ENCODE peak calls at places on chromosomes 7 and 10, in eight cellular contexts. T, Z, J, G, D, S, P and X are unnamed samples.

GRCh38 chr7:104296900-104297299 is 31.5 kb upstream of the LHFPL3 start:
- DNase-seq in T (no peak), Z (no peak), J (no peak), G (no peak), D (no peak), S (no peak), P (no peak), X (no peak)

GRCh38 chr7:46153951-46154787 is 233.1 kb upstream of the IGFBP3 start:
- DNase-seq in T (no peak), Z (peak; percentile 77), J (no peak), G (no peak), D (peak; percentile 52), S (no peak), P (no peak), X (no peak)

GRCh38 chr7:30789334-30789711 is 18.1 kb downstream of the MINDY4 start:
- DNase-seq in T (no peak), Z (no peak), J (no peak), G (no peak), D (peak; percentile 96), S (no peak), P (peak; percentile 57), X (no peak)

GRCh38 chr7:103592187-103592586 is 146.2 kb upstream of the SLC26A5 start:
- DNase-seq in T (no peak), Z (no peak), J (no peak), G (no peak), D (no peak), S (no peak), P (no peak), X (no peak)

GRCh38 chr10:69344591-69345244 is 66.4 kb downstream of the HK1 start:
- DNase-seq in T (no peak), Z (no peak), J (no peak), G (no peak), D (no peak), S (no peak), P (no peak), X (peak; percentile 39)

GRCh38 chr7:94452257-94452656 is 57.4 kb upstream of the CASD1 start:
- DNase-seq in T (peak; percentile 97), Z (no peak), J (peak; percentile 82), G (no peak), D (no peak), S (no peak), P (no peak), X (no peak)

GRCh38 chr7:34165927-34166550 is 260.7 kb downstream of the BMPER start:
- DNase-seq in T (peak; percentile 4), Z (no peak), J (no peak), G (no peak), D (peak; percentile 70), S (no peak), P (peak; percentile 43), X (no peak)

GRCh38 chr7:130966246-130967009 is 232.4 kb upstream of the KLF14 start:
- DNase-seq in T (no peak), Z (no peak), J (no peak), G (no peak), D (peak; percentile 72), S (no peak), P (peak; percentile 73), X (no peak)

GRCh38 chr10:119671381-119671780 is 20.2 kb downstream of the BAG3 start:
- DNase-seq in T (no peak), Z (no peak), J (no peak), G (no peak), D (no peak), S (no peak), P (no peak), X (no peak)

GRCh38 chr7:112414855-112415490 is 35.3 kb upstream of the IFRD1 start:
- DNase-seq in T (peak; percentile 52), Z (no peak), J (peak; percentile 13), G (no peak), D (peak; percentile 72), S (no peak), P (peak; percentile 44), X (no peak)

GRCh38 chr7:42197391-42197790 is 39.6 kb downstream of the GLI3 start:
- DNase-seq in T (no peak), Z (no peak), J (no peak), G (no peak), D (peak; percentile 25), S (no peak), P (no peak), X (no peak)

GRCh38 chr7:152344253-152344652 is 91.5 kb downstream of the KMT2C start:
- DNase-seq in T (no peak), Z (no peak), J (no peak), G (no peak), D (no peak), S (no peak), P (no peak), X (no peak)

GRCh38 chr10:85920311-85920710 is 446.3 kb downstream of the GRID1 start:
- DNase-seq in T (no peak), Z (no peak), J (no peak), G (no peak), D (no peak), S (no peak), P (no peak), X (no peak)

GRCh38 chr7:116468534-116468933 is 31.0 kb upstream of the CAV2 start:
- DNase-seq in T (no peak), Z (no peak), J (no peak), G (no peak), D (no peak), S (no peak), P (no peak), X (no peak)

GRCh38 chr7:33591481-33591880 is 313.9 kb upstream of the BMPER start:
- DNase-seq in T (no peak), Z (no peak), J (no peak), G (no peak), D (peak; percentile 30), S (no peak), P (peak; percentile 43), X (no peak)

GRCh38 chr7:151689196-151689971 is 169.7 kb upstream of the RHEB start:
- DNase-seq in T (peak; percentile 89), Z (no peak), J (peak; percentile 53), G (no peak), D (no peak), S (peak; percentile 56), P (no peak), X (no peak)

GRCh38 chr10:114714281-114714741 is 56.2 kb upstream of the ABLIM1 start:
- DNase-seq in T (peak; percentile 18), Z (no peak), J (peak; percentile 30), G (no peak), D (peak; percentile 89), S (no peak), P (no peak), X (no peak)

GRCh38 chr10:62062028-62062427 is 160.5 kb downstream of the ARID5B start:
- DNase-seq in T (no peak), Z (no peak), J (no peak), G (no peak), D (no peak), S (no peak), P (no peak), X (no peak)

GRCh38 chr7:76424413-76425111 is at the start of gene ZP3:
- DNase-seq in T (no peak), Z (no peak), J (no peak), G (no peak), D (no peak), S (no peak), P (no peak), X (no peak)

GRCh38 chr7:23332881-23333612 is 33.9 kb downstream of the MALSU1 start:
- DNase-seq in T (no peak), Z (no peak), J (no peak), G (no peak), D (peak; percentile 76), S (no peak), P (no peak), X (no peak)

GRCh38 chr7:3892686-3893085 is 591.6 kb downstream of the SDK1 start:
- DNase-seq in T (no peak), Z (no peak), J (no peak), G (no peak), D (no peak), S (no peak), P (peak; percentile 52), X (no peak)

GRCh38 chr7:3151784-3152183 is 108.1 kb upstream of the CARD11 start:
- DNase-seq in T (no peak), Z (no peak), J (no peak), G (no peak), D (no peak), S (no peak), P (peak; percentile 14), X (no peak)

GRCh38 chr10:91883549-91884542 is 25.4 kb downstream of the FGFBP3 start:
- DNase-seq in T (no peak), Z (no peak), J (no peak), G (no peak), D (peak; percentile 61), S (peak; percentile 36), P (no peak), X (no peak)

GRCh38 chr10:118286051-118286838 is 55.9 kb downstream of the FAM204A start:
- DNase-seq in T (no peak), Z (no peak), J (no peak), G (no peak), D (no peak), S (no peak), P (no peak), X (no peak)

GRCh38 chr7:33845991-33846509 is 59.3 kb upstream of the BMPER start:
- DNase-seq in T (no peak), Z (no peak), J (no peak), G (no peak), D (no peak), S (no peak), P (no peak), X (no peak)

GRCh38 chr7:2553831-2554581 is 1.3 kb downstream of the BRAT1 start:
- DNase-seq in T (no peak), Z (no peak), J (no peak), G (no peak), D (no peak), S (no peak), P (no peak), X (no peak)